ENCODE peak calls at places on chromosomes 6 and 20, in seven cellular contexts. A, N, F, H, E, P and S are unnamed samples.

GRCh38 chr6:103273048-103273447 is 1586.7 kb downstream of the HACE1 start:
- DNase-seq in A (no peak), N (no peak), F (no peak), H (no peak), E (no peak), P (no peak), S (no peak)

GRCh38 chr6:152298055-152298647 is 339.0 kb downstream of the SYNE1 start:
- DNase-seq in A (no peak), N (no peak), F (no peak), H (no peak), E (no peak), P (no peak), S (peak; percentile 54)

GRCh38 chr6:11094411-11094851 is 797 bp downstream of the SMIM13 start:
- DNase-seq in A (no peak), N (no peak), F (peak; percentile 36), H (peak; percentile 45), E (peak; percentile 58), P (peak; percentile 21), S (peak; percentile 88)

GRCh38 chr6:146871613-146872465 is 273.1 kb downstream of the ADGB start:
- DNase-seq in A (no peak), N (no peak), F (no peak), H (no peak), E (no peak), P (no peak), S (no peak)

GRCh38 chr6:135129139-135129867 is 51.8 kb upstream of the MYB start:
- DNase-seq in A (no peak), N (no peak), F (no peak), H (no peak), E (no peak), P (no peak), S (peak; percentile 30)

GRCh38 chr6:159837141-159837490 is 37.0 kb downstream of the PNLDC1 start:
- DNase-seq in A (no peak), N (no peak), F (no peak), H (no peak), E (no peak), P (no peak), S (no peak)

GRCh38 chr6:149834513-149835481 is 29.4 kb downstream of the LRP11 start:
- DNase-seq in A (no peak), N (no peak), F (no peak), H (no peak), E (peak; percentile 89), P (peak; percentile 27), S (peak; percentile 64)

GRCh38 chr20:47070176-47070575 is 175.5 kb downstream of the EYA2 start:
- DNase-seq in A (no peak), N (no peak), F (peak; percentile 35), H (no peak), E (no peak), P (no peak), S (no peak)

GRCh38 chr20:36105731-36106226 is 48.8 kb upstream of the EPB41L1 start:
- DNase-seq in A (no peak), N (no peak), F (no peak), H (no peak), E (peak; percentile 68), P (no peak), S (no peak)

GRCh38 chr6:3196770-3197169 is 30.7 kb downstream of the TUBB2B start:
- DNase-seq in A (no peak), N (no peak), F (no peak), H (no peak), E (no peak), P (no peak), S (no peak)

GRCh38 chr6:16503919-16504554 is 257.2 kb downstream of the ATXN1 start:
- DNase-seq in A (no peak), N (no peak), F (no peak), H (peak; percentile 81), E (no peak), P (no peak), S (peak; percentile 87)

GRCh38 chr6:139330271-139330670 is 38.5 kb upstream of the TXLNB start:
- DNase-seq in A (no peak), N (no peak), F (no peak), H (no peak), E (no peak), P (no peak), S (no peak)

GRCh38 chr20:18191336-18191735 is 53.7 kb downstream of the KAT14 start:
- DNase-seq in A (no peak), N (no peak), F (no peak), H (no peak), E (no peak), P (no peak), S (no peak)

GRCh38 chr6:17394192-17394611 is 807 bp downstream of the CAP2 start:
- DNase-seq in A (peak; percentile 19), N (no peak), F (peak; percentile 65), H (no peak), E (peak; percentile 35), P (peak; percentile 61), S (no peak)

GRCh38 chr20:16125810-16126209 is 447.4 kb downstream of the KIF16B start:
- DNase-seq in A (no peak), N (no peak), F (no peak), H (no peak), E (no peak), P (no peak), S (no peak)

GRCh38 chr6:169859401-169859977 is 108.1 kb downstream of the ERMARD start:
- DNase-seq in A (no peak), N (no peak), F (no peak), H (no peak), E (no peak), P (no peak), S (no peak)

GRCh38 chr6:81933648-81934047 is 181.2 kb upstream of the TENT5A start:
- DNase-seq in A (no peak), N (no peak), F (no peak), H (no peak), E (no peak), P (no peak), S (no peak)

GRCh38 chr6:132333639-132334516 is 67.4 kb downstream of the MOXD1 start:
- DNase-seq in A (peak; percentile 63), N (peak; percentile 80), F (peak; percentile 92), H (no peak), E (peak; percentile 24), P (peak; percentile 49), S (no peak)

GRCh38 chr6:6649824-6650349 is 61.4 kb downstream of the LY86 start:
- DNase-seq in A (no peak), N (no peak), F (no peak), H (no peak), E (no peak), P (no peak), S (no peak)

GRCh38 chr6:14804001-14804401 is 441.9 kb upstream of the JARID2 start:
- DNase-seq in A (no peak), N (no peak), F (no peak), H (no peak), E (no peak), P (no peak), S (no peak)

GRCh38 chr6:105326838-105327745 is 75.8 kb downstream of the PREP start:
- DNase-seq in A (no peak), N (peak; percentile 29), F (peak; percentile 64), H (no peak), E (no peak), P (no peak), S (no peak)

GRCh38 chr6:155313602-155314091 is 637 bp downstream of the TFB1M start:
- DNase-seq in A (no peak), N (no peak), F (no peak), H (no peak), E (peak; percentile 40), P (peak; percentile 5), S (peak; percentile 44)

GRCh38 chr6:15352229-15352628 is 106.4 kb downstream of the JARID2 start:
- DNase-seq in A (no peak), N (no peak), F (no peak), H (no peak), E (no peak), P (no peak), S (no peak)

GRCh38 chr6:13299909-13300308 is 28.4 kb downstream of the TBC1D7 start:
- DNase-seq in A (no peak), N (no peak), F (no peak), H (no peak), E (no peak), P (no peak), S (no peak)

GRCh38 chr6:4582506-4582905 is 193.7 kb upstream of the CDYL start:
- DNase-seq in A (no peak), N (no peak), F (peak; percentile 29), H (no peak), E (no peak), P (no peak), S (no peak)

GRCh38 chr6:158040051-158040803 is 58.6 kb downstream of the SYNJ2 start:
- DNase-seq in A (peak; percentile 95), N (peak; percentile 96), F (peak; percentile 98), H (peak; percentile 44), E (no peak), P (peak; percentile 88), S (peak; percentile 82)

DNA sequence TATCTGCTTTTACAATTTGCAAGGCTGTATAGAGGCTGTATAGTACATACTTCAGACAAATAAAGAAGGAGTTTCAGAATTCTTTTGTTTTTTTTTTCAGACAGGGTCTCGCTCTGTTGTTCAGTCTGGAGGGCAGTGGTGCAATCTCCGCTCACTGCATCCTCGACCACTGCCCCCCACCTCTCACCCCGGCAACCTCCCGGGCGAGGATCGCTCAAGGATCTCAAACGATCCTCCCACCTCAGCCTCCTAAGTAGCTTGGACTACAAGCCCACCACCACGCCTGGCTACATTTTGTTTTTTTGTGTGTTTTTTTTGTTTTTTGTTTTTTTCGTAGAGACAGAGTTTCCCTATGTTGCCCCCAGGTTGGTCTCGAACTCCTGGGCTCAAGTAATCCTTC is 1.8 kb downstream of the FASTKD5 start:
- DNase-seq in A (no peak), N (no peak), F (no peak), H (no peak), E (no peak), P (no peak), S (no peak)
- H3K4me3 ChIP-seq in A (peak overlapping the region; percentile 25), N (no peak overlapping the region), F (no peak overlapping the region), H (peak overlapping the region; percentile 88), E (no peak overlapping the region), P (peak overlapping the region; percentile 69), S (peak overlapping the region; percentile 90)

GRCh38 chr6:126112171-126112632 is 125.9 kb downstream of the TRMT11 start:
- DNase-seq in A (peak; percentile 53), N (peak; percentile 4), F (no peak), H (no peak), E (no peak), P (no peak), S (no peak)
- TF ChIP-seq CTCF in A (no peak), N (no peak), F (no peak), H (no peak), E (no peak), P (no peak), S (no peak)

GRCh38 chr6:68343901-68344300 is 291.2 kb upstream of the ADGRB3 start:
- DNase-seq in A (no peak), N (no peak), F (peak; percentile 34), H (peak; percentile 2), E (peak; percentile 14), P (peak; percentile 1), S (peak; percentile 35)

DNA sequence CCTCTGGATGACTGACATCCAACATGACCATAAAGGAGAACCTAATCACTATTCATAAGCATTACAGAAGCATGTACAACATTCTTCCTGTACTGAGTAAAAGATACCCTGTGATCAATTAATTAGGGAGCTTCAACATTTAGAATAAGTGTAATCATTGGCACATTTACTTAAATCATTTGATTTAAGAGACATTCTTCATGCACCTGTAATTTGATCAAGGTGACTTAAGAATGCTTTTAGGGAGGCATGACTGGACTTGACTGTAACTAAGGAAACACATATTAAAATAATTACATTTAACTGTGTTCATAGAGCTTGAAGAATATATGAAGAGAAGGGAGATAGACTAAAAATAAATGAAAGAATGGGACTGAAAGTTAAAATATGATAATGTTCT is 295.6 kb upstream of the ADGRB3 start:
- DNase-seq in A (no peak), N (no peak), F (no peak), H (no peak), E (no peak), P (no peak), S (no peak)
- H3K4me3 ChIP-seq in A (no peak overlapping the region), N (no peak overlapping the region), F (no peak overlapping the region), H (no peak overlapping the region), E (no peak overlapping the region), P (no peak overlapping the region), S (no peak overlapping the region)

GRCh38 chr6:131167773-131168172 is 32.5 kb downstream of the AKAP7 start:
- DNase-seq in A (no peak), N (no peak), F (no peak), H (no peak), E (no peak), P (no peak), S (no peak)
- TF ChIP-seq CTCF in A (no peak), N (no peak), F (no peak), H (no peak), E (no peak), P (no peak), S (no peak)